ENCODE peak calls at places on chromosomes 7 and 10, in ten cellular contexts. One of them, this sample, is unnamed.

GRCh38 chr10:74821501-74821900 is 4.9 kb upstream of the KAT6B start:
- DNase-seq in stimulated activated CD4-positive, alpha-beta T cell treated with anti-CD3 and anti-CD28 coated beads, Interleukin-2, amount 100 ng/mL, for 24 hours: no peak
- DNase-seq in stimulated activated CD8-positive, alpha-beta memory T cell treated with anti-CD3 and anti-CD28 coated beads, Interleukin-2, amount 100 ng/mL, for 1 hour: no peak
- DNase-seq in HuH-7: no peak
- DNase-seq in WERI-Rb-1: no peak
- DNase-seq in H7: no peak
- DNase-seq in HEK293T: no peak
- DNase-seq in T-helper 2 cell: no peak
- DNase-seq in pancreas: no peak
- DNase-seq in D341Med: no peak
- DNase-seq in this sample: peak

GRCh38 chr7:124764847-124765400 is 668 bp downstream of the GPR37 start:
- DNase-seq in T-helper 2 cell: no peak
- DNase-seq in H7: peak
- DNase-seq in HEK293T: no peak
- DNase-seq in D341Med: peak
- DNase-seq in WERI-Rb-1: peak
- DNase-seq in HuH-7: peak
- DNase-seq in stimulated activated CD8-positive, alpha-beta memory T cell treated with anti-CD3 and anti-CD28 coated beads, Interleukin-2, amount 100 ng/mL, for 1 hour: no peak
- DNase-seq in stimulated activated CD4-positive, alpha-beta T cell treated with anti-CD3 and anti-CD28 coated beads, Interleukin-2, amount 100 ng/mL, for 24 hours: peak
- DNase-seq in pancreas: peak
- DNase-seq in this sample: no peak

GRCh38 chr10:61313460-61313859 is 139.7 kb downstream of the TMEM26 start:
- DNase-seq in WERI-Rb-1: no peak
- DNase-seq in H7: no peak
- DNase-seq in stimulated activated CD8-positive, alpha-beta memory T cell treated with anti-CD3 and anti-CD28 coated beads, Interleukin-2, amount 100 ng/mL, for 1 hour: no peak
- DNase-seq in D341Med: no peak
- DNase-seq in pancreas: no peak
- DNase-seq in HEK293T: no peak
- DNase-seq in HuH-7: no peak
- DNase-seq in stimulated activated CD4-positive, alpha-beta T cell treated with anti-CD3 and anti-CD28 coated beads, Interleukin-2, amount 100 ng/mL, for 24 hours: no peak
- DNase-seq in T-helper 2 cell: no peak
- DNase-seq in this sample: no peak

GRCh38 chr10:17022399-17022798 is 107.2 kb downstream of the CUBN start:
- DNase-seq in pancreas: no peak
- DNase-seq in HuH-7: no peak
- DNase-seq in H7: peak
- DNase-seq in T-helper 2 cell: no peak
- DNase-seq in HEK293T: no peak
- DNase-seq in stimulated activated CD8-positive, alpha-beta memory T cell treated with anti-CD3 and anti-CD28 coated beads, Interleukin-2, amount 100 ng/mL, for 1 hour: no peak
- DNase-seq in D341Med: no peak
- DNase-seq in WERI-Rb-1: peak
- DNase-seq in stimulated activated CD4-positive, alpha-beta T cell treated with anti-CD3 and anti-CD28 coated beads, Interleukin-2, amount 100 ng/mL, for 24 hours: no peak
- DNase-seq in this sample: no peak

GRCh38 chr7:98213296-98213873 is 2.1 kb downstream of the BHLHA15 start:
- DNase-seq in WERI-Rb-1: no peak
- DNase-seq in stimulated activated CD4-positive, alpha-beta T cell treated with anti-CD3 and anti-CD28 coated beads, Interleukin-2, amount 100 ng/mL, for 24 hours: no peak
- DNase-seq in D341Med: peak
- DNase-seq in HEK293T: no peak
- DNase-seq in H7: peak
- DNase-seq in HuH-7: no peak
- DNase-seq in T-helper 2 cell: no peak
- DNase-seq in pancreas: peak
- DNase-seq in stimulated activated CD8-positive, alpha-beta memory T cell treated with anti-CD3 and anti-CD28 coated beads, Interleukin-2, amount 100 ng/mL, for 1 hour: no peak
- DNase-seq in this sample: no peak

GRCh38 chr7:155806096-155806871 is 6.0 kb downstream of the SHH start:
- DNase-seq in T-helper 2 cell: no peak
- DNase-seq in HuH-7: no peak
- DNase-seq in HEK293T: no peak
- DNase-seq in H7: peak
- DNase-seq in WERI-Rb-1: no peak
- DNase-seq in stimulated activated CD8-positive, alpha-beta memory T cell treated with anti-CD3 and anti-CD28 coated beads, Interleukin-2, amount 100 ng/mL, for 1 hour: no peak
- DNase-seq in pancreas: peak
- DNase-seq in D341Med: no peak
- DNase-seq in stimulated activated CD4-positive, alpha-beta T cell treated with anti-CD3 and anti-CD28 coated beads, Interleukin-2, amount 100 ng/mL, for 24 hours: no peak
- DNase-seq in this sample: no peak

GRCh38 chr10:96619120-96619519 is 32.3 kb upstream of the TM9SF3 start:
- DNase-seq in T-helper 2 cell: no peak
- DNase-seq in H7: no peak
- DNase-seq in stimulated activated CD8-positive, alpha-beta memory T cell treated with anti-CD3 and anti-CD28 coated beads, Interleukin-2, amount 100 ng/mL, for 1 hour: no peak
- DNase-seq in stimulated activated CD4-positive, alpha-beta T cell treated with anti-CD3 and anti-CD28 coated beads, Interleukin-2, amount 100 ng/mL, for 24 hours: no peak
- DNase-seq in WERI-Rb-1: peak
- DNase-seq in HuH-7: no peak
- DNase-seq in HEK293T: no peak
- DNase-seq in pancreas: no peak
- DNase-seq in D341Med: peak
- DNase-seq in this sample: peak

GRCh38 chr7:81887098-81887497 is 117.3 kb upstream of the HGF start:
- DNase-seq in HuH-7: no peak
- DNase-seq in pancreas: no peak
- DNase-seq in stimulated activated CD8-positive, alpha-beta memory T cell treated with anti-CD3 and anti-CD28 coated beads, Interleukin-2, amount 100 ng/mL, for 1 hour: no peak
- DNase-seq in stimulated activated CD4-positive, alpha-beta T cell treated with anti-CD3 and anti-CD28 coated beads, Interleukin-2, amount 100 ng/mL, for 24 hours: no peak
- DNase-seq in HEK293T: no peak
- DNase-seq in T-helper 2 cell: no peak
- DNase-seq in H7: no peak
- DNase-seq in D341Med: no peak
- DNase-seq in WERI-Rb-1: no peak
- DNase-seq in this sample: no peak

GRCh38 chr7:41247128-41247865 is 455.6 kb downstream of the INHBA start:
- DNase-seq in HEK293T: no peak
- DNase-seq in T-helper 2 cell: no peak
- DNase-seq in H7: no peak
- DNase-seq in D341Med: no peak
- DNase-seq in WERI-Rb-1: no peak
- DNase-seq in HuH-7: no peak
- DNase-seq in pancreas: no peak
- DNase-seq in stimulated activated CD8-positive, alpha-beta memory T cell treated with anti-CD3 and anti-CD28 coated beads, Interleukin-2, amount 100 ng/mL, for 1 hour: no peak
- DNase-seq in stimulated activated CD4-positive, alpha-beta T cell treated with anti-CD3 and anti-CD28 coated beads, Interleukin-2, amount 100 ng/mL, for 24 hours: no peak
- DNase-seq in this sample: no peak

GRCh38 chr10:105398202-105398601 is 757.1 kb downstream of the SORCS3 start:
- DNase-seq in stimulated activated CD8-positive, alpha-beta memory T cell treated with anti-CD3 and anti-CD28 coated beads, Interleukin-2, amount 100 ng/mL, for 1 hour: no peak
- DNase-seq in WERI-Rb-1: no peak
- DNase-seq in HuH-7: no peak
- DNase-seq in pancreas: no peak
- DNase-seq in T-helper 2 cell: no peak
- DNase-seq in stimulated activated CD4-positive, alpha-beta T cell treated with anti-CD3 and anti-CD28 coated beads, Interleukin-2, amount 100 ng/mL, for 24 hours: no peak
- DNase-seq in H7: no peak
- DNase-seq in HEK293T: no peak
- DNase-seq in D341Med: no peak
- DNase-seq in this sample: no peak